ENCODE peak calls at places on chromosomes 6 and 20, in six cellular contexts. Q is naive thymus-derived CD4-positive, alpha-beta T cell; T is NT2/D1; I is cardiac muscle cell; W is CD8-positive, alpha-beta T cell; N is stomach. O is an unnamed sample.
A peak's percentile ranks its signal among the peaks of the same experiment; 100 is the strongest.

GRCh38 chr20:63941282-63942060 is 14.7 kb downstream of the UCKL1 start:
- DNase-seq in W (peak; percentile 82), I (peak; percentile 15), Q (peak; percentile 71), N (peak; percentile 64), T (no peak), O (peak; percentile 72)

GRCh38 chr6:164097557-164098398 is 683.3 kb downstream of the QKI start:
- DNase-seq in Q (no peak), N (no peak), T (no peak), I (peak; percentile 76), W (no peak), O (no peak)

GRCh38 chr6:166575190-166575589 is 11.3 kb downstream of the RAMACL start:
- DNase-seq in T (no peak), N (no peak), I (peak; percentile 34), Q (no peak), W (no peak), O (peak; percentile 15)

GRCh38 chr6:118558811-118559217 is 10.7 kb downstream of the PLN start:
- DNase-seq in I (peak; percentile 35), T (no peak), N (no peak), Q (no peak), W (no peak), O (no peak)

GRCh38 chr6:31394381-31394780 is 9.0 kb upstream of the MICA start:
- DNase-seq in Q (no peak), T (no peak), N (no peak), I (no peak), W (no peak), O (no peak)

GRCh38 chr6:26363882-26364825 is 844 bp upstream of the BTN3A2 start:
- DNase-seq in W (peak; percentile 21), I (peak; percentile 30), N (no peak), T (no peak), Q (no peak), O (no peak)

GRCh38 chr6:49856282-49856681 is 10.1 kb downstream of the CRISP1 start:
- DNase-seq in W (no peak), T (no peak), N (no peak), Q (no peak), I (no peak), O (no peak)

GRCh38 chr20:62227591-62227976 is 7.5 kb upstream of the HRH3 start:
- DNase-seq in T (no peak), I (no peak), N (no peak), W (no peak), Q (no peak), O (no peak)

GRCh38 chr20:40584128-40584819 is 104.8 kb downstream of the MAFB start:
- DNase-seq in Q (no peak), N (no peak), W (no peak), T (no peak), I (peak; percentile 8), O (no peak)

GRCh38 chr20:19301843-19302242 is 89.4 kb downstream of the SLC24A3 start:
- DNase-seq in Q (no peak), I (no peak), N (no peak), W (no peak), T (no peak), O (no peak)

GRCh38 chr6:135922170-135922569 is 70.7 kb downstream of the PDE7B start:
- DNase-seq in I (peak; percentile 95), N (no peak), Q (no peak), T (peak; percentile 39), W (no peak), O (peak; percentile 29)

GRCh38 chr20:56215115-56215514 is 33.4 kb upstream of the MC3R start:
- DNase-seq in W (no peak), I (no peak), T (no peak), Q (no peak), N (no peak), O (no peak)

GRCh38 chr6:111812080-111813038 is 60.9 kb downstream of the FYN start:
- DNase-seq in N (no peak), W (no peak), Q (no peak), T (no peak), I (no peak), O (no peak)

GRCh38 chr6:54916858-54917257 is 70.3 kb downstream of the FAM83B start:
- DNase-seq in Q (no peak), T (no peak), N (no peak), W (no peak), I (no peak), O (no peak)

GRCh38 chr6:25166955-25167753 is 112.0 kb upstream of the CARMIL1 start:
- DNase-seq in I (no peak), N (no peak), T (no peak), Q (no peak), W (no peak), O (no peak)

GRCh38 chr20:36744764-36745191 is 1.1 kb downstream of the NDRG3 start:
- DNase-seq in N (peak; percentile 48), W (no peak), T (no peak), Q (no peak), I (peak; percentile 43), O (peak; percentile 40)

GRCh38 chr6:112335736-112336135 is 11.4 kb upstream of the RFPL4B start:
- DNase-seq in Q (no peak), N (no peak), I (no peak), W (no peak), T (no peak), O (no peak)

GRCh38 chr6:63307581-63308246 is 12.1 kb downstream of the LGSN start:
- DNase-seq in Q (no peak), W (no peak), N (no peak), I (peak; percentile 67), T (no peak), O (no peak)

GRCh38 chr6:128284128-128284527 is 236.3 kb downstream of the PTPRK start:
- DNase-seq in N (no peak), T (no peak), W (no peak), I (no peak), Q (no peak), O (no peak)

GRCh38 chr20:4153251-4153650 is 137.9 kb upstream of the RNF24 start:
- DNase-seq in T (no peak), Q (no peak), I (no peak), N (peak; percentile 80), W (no peak), O (no peak)

GRCh38 chr20:63552481-63553249 is 1.3 kb upstream of the FNDC11 start:
- DNase-seq in W (peak; percentile 59), N (no peak), T (no peak), I (no peak), Q (peak; percentile 59), O (no peak)

GRCh38 chr6:110877154-110877564 is 2.6 kb downstream of the AMD1 start:
- DNase-seq in I (no peak), W (no peak), T (no peak), Q (no peak), N (no peak), O (no peak)

GRCh38 chr6:12751694-12752304 is 35.2 kb downstream of the PHACTR1 start:
- DNase-seq in T (no peak), N (peak; percentile 55), Q (peak; percentile 47), I (peak; percentile 72), W (peak; percentile 19), O (no peak)

GRCh38 chr6:132465530-132466485 is 47.1 kb downstream of the STX7 start:
- DNase-seq in W (no peak), I (no peak), N (no peak), T (no peak), Q (no peak), O (no peak)

GRCh38 chr20:56788041-56788670 is 159.1 kb downstream of the TFAP2C start:
- DNase-seq in T (no peak), W (no peak), Q (no peak), I (peak; percentile 98), N (no peak), O (no peak)

GRCh38 chr6:137208279-137208678 is 10.9 kb downstream of the IFNGR1 start:
- DNase-seq in I (no peak), Q (no peak), W (no peak), T (no peak), N (no peak), O (no peak)
- H3K4me1 ChIP-seq in I (no peaks in the 10 kb centered on the region), Q (peaks cover 2% of the 10 kb centered on the region), W (peaks cover under 1% of the 10 kb centered on the region), T (no peaks in the 10 kb centered on the region), N (peaks cover 41% of the 10 kb centered on the region), O (peaks cover 72% of the 10 kb centered on the region)

DNA sequence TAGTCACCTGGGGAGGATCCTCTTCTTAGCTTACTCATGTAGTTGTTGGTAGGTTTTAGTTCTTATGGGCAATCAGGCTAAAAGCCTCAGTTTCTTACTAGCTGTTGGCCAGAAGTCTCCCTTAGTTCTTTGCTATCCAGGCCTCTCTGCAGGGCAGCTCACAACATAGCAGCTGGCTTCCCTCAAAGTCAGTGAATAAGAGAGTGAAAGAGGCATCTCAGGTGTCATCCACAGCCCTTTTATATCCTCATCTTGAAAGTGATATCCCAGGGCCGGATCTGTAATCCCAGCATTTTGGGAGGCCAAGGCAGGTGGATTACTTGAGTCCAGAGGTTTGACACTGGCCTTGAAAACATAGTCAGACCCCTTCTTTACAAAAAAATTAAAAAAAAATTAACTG is 42.1 kb upstream of the FOXA2 start:
- DNase-seq in N (no peak), W (no peak), Q (no peak), T (no peak), I (no peak), O (no peak)
- H3K27me3 ChIP-seq in N (no peaks in the 10 kb centered on the region), W (no peaks in the 10 kb centered on the region), Q (no peaks in the 10 kb centered on the region), T (no peaks in the 10 kb centered on the region), I (no peaks in the 10 kb centered on the region), O (no peaks in the 10 kb centered on the region)

DNA sequence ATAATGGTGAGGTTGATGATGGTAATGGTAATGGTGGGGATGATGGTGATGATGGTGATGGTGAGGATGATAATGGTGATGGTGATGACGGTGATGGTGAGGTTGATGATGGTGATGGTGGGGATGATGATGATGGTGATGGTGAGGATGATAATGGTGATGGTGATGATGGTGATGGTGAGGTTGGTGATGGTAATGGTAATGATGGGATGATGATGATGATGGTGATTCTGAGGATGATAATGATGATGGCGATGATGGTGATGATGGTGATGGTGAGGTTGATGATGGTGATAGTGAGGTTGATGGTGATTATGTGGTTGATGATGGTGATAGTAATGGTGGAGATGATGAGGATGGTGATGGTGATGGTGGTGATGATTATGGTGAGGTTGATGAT is 9.7 kb downstream of the BPI start:
- DNase-seq in I (no peak), Q (no peak), T (no peak), N (no peak), W (no peak), O (no peak)
- H3K4me1 ChIP-seq in I (no peaks in the 10 kb centered on the region), Q (no peaks in the 10 kb centered on the region), T (peaks cover 4% of the 10 kb centered on the region), N (no peaks in the 10 kb centered on the region), W (no peaks in the 10 kb centered on the region), O (no peaks in the 10 kb centered on the region)

DNA sequence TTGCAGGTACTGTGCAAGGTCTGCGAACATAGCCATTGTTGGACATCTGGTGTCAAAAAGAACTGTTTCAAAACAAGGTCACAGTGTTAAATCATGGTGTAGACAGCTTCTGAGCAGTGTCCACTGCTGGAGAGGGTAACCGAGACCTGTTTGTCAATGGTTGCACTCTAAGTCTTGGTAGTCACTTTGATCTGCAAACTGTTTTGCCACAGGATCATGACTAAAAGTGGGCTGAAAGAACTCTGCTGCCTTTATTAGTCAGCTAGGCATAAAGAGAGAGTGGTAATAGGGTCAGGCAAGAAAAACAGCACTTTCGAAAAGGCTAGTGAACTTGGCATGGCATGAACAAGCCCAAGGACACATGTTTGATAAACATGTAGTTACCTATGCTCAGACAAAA is 552.3 kb upstream of the CITED2 start:
- DNase-seq in W (no peak), T (no peak), I (no peak), N (no peak), Q (no peak), O (no peak)
- H3K27me3 ChIP-seq in W (no peaks in the 10 kb centered on the region), T (no peaks in the 10 kb centered on the region), I (no peaks in the 10 kb centered on the region), N (no peaks in the 10 kb centered on the region), Q (no peaks in the 10 kb centered on the region), O (no peaks in the 10 kb centered on the region)

DNA sequence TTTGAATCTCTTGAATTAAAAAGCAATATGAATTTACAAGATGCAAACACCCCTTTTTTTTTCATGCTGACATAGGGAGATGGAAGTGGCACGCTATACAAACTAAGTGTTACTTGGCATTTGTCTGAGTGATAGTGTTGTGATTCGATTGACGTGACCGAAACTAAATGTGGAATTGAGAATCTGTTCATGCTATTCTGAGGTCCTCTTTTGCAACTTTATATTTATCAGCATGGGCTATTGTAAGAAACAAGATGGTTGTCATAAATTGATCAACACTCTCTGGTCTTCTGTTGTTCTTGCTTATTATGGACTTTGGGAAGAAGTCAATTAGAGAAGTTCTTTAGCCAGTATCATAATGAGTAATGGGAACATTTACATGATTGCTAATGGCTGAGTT is 194.9 kb downstream of the CD83 start:
- DNase-seq in I (no peak), T (no peak), Q (no peak), N (no peak), W (no peak), O (no peak)
- H3K4me1 ChIP-seq in I (peaks cover under 1% of the 10 kb centered on the region), T (no peaks in the 10 kb centered on the region), Q (peaks cover 3% of the 10 kb centered on the region), N (no peaks in the 10 kb centered on the region), W (no peaks in the 10 kb centered on the region), O (peaks cover 13% of the 10 kb centered on the region)